ENCODE peak calls at places on chromosomes 13 and 19, in nine cellular contexts. H is astrocyte; E is CD8-positive, alpha-beta T cell; Z is uterus; T is cardiac muscle cell; M is upper lobe of left lung; B is psoas muscle; Q is ascending aorta; U is GM23248. F is an unnamed sample.

GRCh38 chr13:113864303-113864890 is 521 bp upstream of the GAS6 start:
- DNase-seq in H (no peak), E (no peak), Z (no peak), T (no peak), M (no peak), B (no peak), Q (no peak), U (peak; percentile 53), F (no peak)

GRCh38 chr13:113819731-113820715 is 43.9 kb downstream of the GAS6 start:
- DNase-seq in H (no peak), E (no peak), Z (no peak), T (no peak), M (peak; percentile 78), B (no peak), Q (no peak), U (peak; percentile 75), F (no peak)

GRCh38 chr19:2912306-2912705 is 11.6 kb downstream of the ZNF57 start:
- DNase-seq in H (no peak), E (no peak), Z (no peak), T (no peak), M (no peak), B (no peak), Q (no peak), U (no peak), F (no peak)

GRCh38 chr19:2059422-2060201 is 8.6 kb upstream of the MKNK2 start:
- DNase-seq in H (peak; percentile 56), E (no peak), Z (peak; percentile 63), T (no peak), M (peak; percentile 93), B (peak; percentile 85), Q (peak; percentile 39), U (peak; percentile 93), F (no peak)

GRCh38 chr13:46903748-46904147 is 6.9 kb upstream of the HTR2A start:
- DNase-seq in H (peak; percentile 45), E (no peak), Z (no peak), T (no peak), M (no peak), B (no peak), Q (no peak), U (peak; percentile 67), F (no peak)

GRCh38 chr19:47430041-47430802 is 10.9 kb upstream of the MEIS3 start:
- DNase-seq in H (peak; percentile 32), E (no peak), Z (no peak), T (peak; percentile 33), M (peak; percentile 87), B (no peak), Q (no peak), U (peak; percentile 88), F (no peak)

GRCh38 chr13:97810152-97810551 is 143.3 kb upstream of the IPO5 start:
- DNase-seq in H (no peak), E (no peak), Z (no peak), T (peak; percentile 6), M (no peak), B (no peak), Q (no peak), U (peak; percentile 51), F (no peak)

GRCh38 chr13:35720690-35721554 is 244.4 kb upstream of the MAB21L1 start:
- DNase-seq in H (no peak), E (no peak), Z (peak; percentile 56), T (peak; percentile 80), M (no peak), B (peak; percentile 39), Q (no peak), U (peak; percentile 75), F (peak; percentile 25)

GRCh38 chr19:37563518-37563917 is 31.1 kb downstream of the ZNF571 start:
- DNase-seq in H (no peak), E (no peak), Z (no peak), T (no peak), M (no peak), B (no peak), Q (no peak), U (no peak), F (no peak)

GRCh38 chr13:114039471-114040141 is 65.7 kb upstream of the C13orf46 start:
- DNase-seq in H (no peak), E (no peak), Z (no peak), T (no peak), M (peak; percentile 65), B (no peak), Q (no peak), U (no peak), F (no peak)

GRCh38 chr19:11783767-11784166 is 14.6 kb upstream of the ZNF491 start:
- DNase-seq in H (no peak), E (no peak), Z (no peak), T (no peak), M (no peak), B (no peak), Q (no peak), U (no peak), F (no peak)

GRCh38 chr19:11781295-11782057 is 14.7 kb downstream of the ZNF441 start:
- DNase-seq in H (no peak), E (no peak), Z (no peak), T (no peak), M (no peak), B (no peak), Q (no peak), U (peak; percentile 40), F (no peak)

GRCh38 chr19:11784356-11784755 is 14.0 kb upstream of the ZNF491 start:
- DNase-seq in H (no peak), E (no peak), Z (no peak), T (no peak), M (no peak), B (no peak), Q (no peak), U (no peak), F (no peak)

DNA sequence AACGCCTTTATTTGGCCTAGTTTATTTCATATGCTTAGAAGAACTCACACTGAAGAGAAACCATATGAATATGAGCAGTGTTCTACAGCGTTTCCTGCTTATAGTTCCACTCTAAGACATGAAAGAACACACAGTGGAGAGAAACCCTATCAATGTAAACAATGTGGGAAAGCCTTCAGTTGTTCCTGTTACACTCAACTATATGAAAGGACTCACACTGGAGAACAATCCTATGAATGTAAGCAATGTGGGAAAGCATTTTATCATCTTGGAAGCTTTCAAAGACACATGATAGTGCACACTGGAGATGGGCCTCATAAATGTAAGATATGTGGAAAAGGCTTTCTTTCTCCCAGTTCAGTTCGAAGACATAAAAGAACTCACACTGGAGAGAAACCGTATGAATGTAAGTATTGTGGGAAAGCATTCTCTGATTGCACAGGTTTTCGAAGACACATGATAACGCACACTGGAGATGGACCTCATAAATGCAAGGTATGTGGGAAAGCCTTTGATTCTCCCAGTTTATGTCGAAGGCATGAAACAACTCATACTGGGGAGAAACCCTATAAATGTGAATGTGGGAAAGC is 13.7 kb downstream of the ZNF441 start:
- DNase-seq in H (no peak), E (no peak), Z (no peak), T (no peak), M (no peak), B (no peak), Q (no peak), U (no peak), F (no peak)
- H3K9me3 ChIP-seq in H (peaks cover 57% of the 10 kb centered on the region), E (peaks cover 62% of the 10 kb centered on the region), Z (peaks cover 79% of the 10 kb centered on the region), T (peaks cover 4% of the 10 kb centered on the region), M (peaks cover 99% of the 10 kb centered on the region), B (peaks cover 69% of the 10 kb centered on the region), Q (peaks cover 96% of the 10 kb centered on the region), U (peaks cover 25% of the 10 kb centered on the region), F (peaks cover 80% of the 10 kb centered on the region)

GRCh38 chr13:95677564-95678386 is 836 bp downstream of the DNAJC3 start:
- DNase-seq in H (peak; percentile 18), E (no peak), Z (peak; percentile 45), T (peak; percentile 14), M (no peak), B (no peak), Q (no peak), U (peak; percentile 65), F (no peak)
- H3K9me3 ChIP-seq in H (no peaks in the 10 kb centered on the region), E (no peaks in the 10 kb centered on the region), Z (no peaks in the 10 kb centered on the region), T (no peaks in the 10 kb centered on the region), M (no peaks in the 10 kb centered on the region), B (no peaks in the 10 kb centered on the region), Q (no peaks in the 10 kb centered on the region), U (no peaks in the 10 kb centered on the region), F (no peaks in the 10 kb centered on the region)

DNA sequence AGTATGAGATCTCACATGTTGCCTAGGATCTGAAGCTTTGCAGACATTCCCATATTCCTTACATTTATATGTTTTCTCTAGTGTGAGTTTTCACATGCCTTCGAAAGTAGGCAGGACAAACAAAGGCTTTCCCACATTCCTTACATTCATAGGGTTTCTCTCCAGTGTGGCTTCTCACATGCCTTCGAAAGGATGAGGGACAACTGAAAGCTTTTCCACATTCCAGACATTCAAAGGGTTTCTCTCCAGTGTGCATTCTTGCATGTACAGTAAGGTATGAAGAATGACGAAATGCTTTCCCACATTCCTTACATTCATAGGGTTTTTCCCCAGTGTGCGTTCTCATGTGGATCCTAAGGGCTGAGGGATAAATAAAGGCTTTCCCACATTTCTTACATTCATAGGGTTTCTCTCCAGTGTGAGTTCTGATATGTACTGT is 14.2 kb downstream of the ZNF699 start:
- DNase-seq in H (peak; percentile 14), E (no peak), Z (no peak), T (no peak), M (no peak), B (no peak), Q (no peak), U (no peak), F (no peak)
- H3K9me3 ChIP-seq in H (peaks cover 39% of the 10 kb centered on the region), E (peaks cover 59% of the 10 kb centered on the region), Z (peaks cover 90% of the 10 kb centered on the region), T (peaks cover 2% of the 10 kb centered on the region), M (peaks cover 96% of the 10 kb centered on the region), B (peaks cover 83% of the 10 kb centered on the region), Q (peaks cover 96% of the 10 kb centered on the region), U (peaks cover 26% of the 10 kb centered on the region), F (peaks cover 84% of the 10 kb centered on the region)

DNA sequence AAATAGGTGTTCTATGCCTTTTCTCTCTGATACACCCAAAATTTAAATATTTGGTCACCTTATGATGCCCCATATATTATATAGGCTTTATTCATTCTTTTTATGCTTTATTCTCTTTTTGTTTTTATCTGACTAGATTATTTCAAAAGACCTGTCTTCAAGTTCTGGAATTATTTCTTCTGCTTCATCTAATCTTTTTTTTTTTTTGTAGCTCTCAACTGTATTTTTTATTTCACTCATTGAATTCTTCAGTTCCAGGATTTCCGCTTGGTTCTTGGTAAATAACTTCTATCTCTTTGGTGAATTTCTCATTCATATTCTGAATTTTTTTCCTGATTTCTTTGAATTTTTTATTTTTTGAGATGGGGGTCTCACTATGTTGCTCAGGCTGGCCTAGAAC is 3.9 kb upstream of the CLEC4M start:
- DNase-seq in H (no peak), E (no peak), Z (no peak), T (no peak), M (no peak), B (no peak), Q (no peak), U (no peak), F (no peak)
- H3K9me3 ChIP-seq in H (no peaks in the 10 kb centered on the region), E (peaks cover 3% of the 10 kb centered on the region), Z (peaks cover 16% of the 10 kb centered on the region), T (no peaks in the 10 kb centered on the region), M (peaks cover 38% of the 10 kb centered on the region), B (peaks cover 32% of the 10 kb centered on the region), Q (peaks cover 11% of the 10 kb centered on the region), U (no peaks in the 10 kb centered on the region), F (peaks cover 42% of the 10 kb centered on the region)

GRCh38 chr19:57566396-57567256 is 7.0 kb upstream of the ZNF550 start:
- DNase-seq in H (peak; percentile 48), E (peak; percentile 4), Z (no peak), T (peak; percentile 25), M (no peak), B (no peak), Q (no peak), U (peak; percentile 47), F (peak; percentile 32)
- H3K9me3 ChIP-seq in H (peaks cover 61% of the 10 kb centered on the region), E (peaks cover 35% of the 10 kb centered on the region), Z (peaks cover 39% of the 10 kb centered on the region), T (no peaks in the 10 kb centered on the region), M (peaks cover 95% of the 10 kb centered on the region), B (peaks cover 85% of the 10 kb centered on the region), Q (peaks cover 72% of the 10 kb centered on the region), U (no peaks in the 10 kb centered on the region), F (peaks cover 89% of the 10 kb centered on the region)

GRCh38 chr19:41615207-41615606 is 11.7 kb downstream of the CEACAM4 start:
- DNase-seq in H (no peak), E (no peak), Z (no peak), T (no peak), M (no peak), B (no peak), Q (no peak), U (no peak), F (no peak)
- H3K9me3 ChIP-seq in H (no peaks in the 10 kb centered on the region), E (no peaks in the 10 kb centered on the region), Z (no peaks in the 10 kb centered on the region), T (no peaks in the 10 kb centered on the region), M (no peaks in the 10 kb centered on the region), B (no peaks in the 10 kb centered on the region), Q (no peaks in the 10 kb centered on the region), U (no peaks in the 10 kb centered on the region), F (no peaks in the 10 kb centered on the region)

F was measured in CD4-positive, CD25-positive, alpha-beta regulatory T cell.